ENCODE peak calls at places on chromosomes 7 and 10, in nine cellular contexts. N is T-cell; W is SIG-M5; K is stimulated activated CD8-positive, alpha-beta memory T cell treated with anti-CD3 and anti-CD28 coated beads, Interleukin-7, amount 100 ng/mL, for 24 hours; H is activated naive CD4-positive, alpha-beta T cell treated with anti-CD3 and anti-CD28 coated beads for 36 hours; P is fibroblast of villous mesenchyme; D is psoas muscle; X is HCT116; I is activated CD8-positive, alpha-beta memory T cell treated with anti-CD3 and anti-CD28 coated beads for 48 hours. C is an unnamed sample.

GRCh38 chr7:113891031-113891350 is 27.8 kb downstream of the PPP1R3A start:
- DNase-seq in N (no peak), W (no peak), K (no peak), H (no peak), P (no peak), D (no peak), X (no peak), I (no peak), C (no peak)

GRCh38 chr7:156178857-156179256 is 366.6 kb upstream of the SHH start:
- DNase-seq in N (no peak), W (no peak), K (no peak), H (no peak), P (no peak), D (no peak), X (no peak), I (no peak), C (no peak)

GRCh38 chr10:132422931-132423813 is 26.2 kb downstream of the PWWP2B start:
- DNase-seq in N (no peak), W (no peak), K (no peak), H (peak), P (no peak), D (no peak), X (no peak), I (no peak), C (no peak)

GRCh38 chr10:58023341-58024073 is 244.2 kb downstream of the IPMK start:
- DNase-seq in N (no peak), W (no peak), K (no peak), H (no peak), P (peak), D (no peak), X (no peak), I (no peak), C (no peak)

GRCh38 chr10:62869958-62870357 is 53.8 kb upstream of the EGR2 start:
- DNase-seq in N (no peak), W (no peak), K (no peak), H (no peak), P (no peak), D (no peak), X (no peak), I (no peak), C (no peak)

GRCh38 chr7:73701357-73701995 is 18.0 kb downstream of the STX1A start:
- DNase-seq in N (no peak), W (no peak), K (no peak), H (peak), P (peak), D (no peak), X (peak), I (no peak), C (no peak)

GRCh38 chr10:124608093-124608721 is 136.0 kb downstream of the FAM53B start:
- DNase-seq in N (no peak), W (no peak), K (no peak), H (no peak), P (no peak), D (no peak), X (no peak), I (no peak), C (no peak)

GRCh38 chr10:133282846-133283390 is 6.2 kb upstream of the ADAM8 start:
- DNase-seq in N (no peak), W (no peak), K (no peak), H (no peak), P (no peak), D (no peak), X (no peak), I (no peak), C (no peak)

GRCh38 chr10:3293536-3294431 is 121.2 kb upstream of the PITRM1 start:
- DNase-seq in N (no peak), W (no peak), K (no peak), H (no peak), P (peak), D (no peak), X (no peak), I (no peak), C (peak)

GRCh38 chr7:33716581-33717477 is 188.5 kb upstream of the BMPER start:
- DNase-seq in N (no peak), W (no peak), K (no peak), H (no peak), P (peak), D (no peak), X (peak), I (no peak), C (no peak)

GRCh38 chr10:101046332-101047238 is 15.2 kb upstream of the KAZALD1 start:
- DNase-seq in N (no peak), W (no peak), K (no peak), H (no peak), P (no peak), D (no peak), X (no peak), I (no peak), C (no peak)

GRCh38 chr7:26584964-26585650 is 279.3 kb downstream of the SKAP2 start:
- DNase-seq in N (no peak), W (no peak), K (no peak), H (no peak), P (peak), D (no peak), X (no peak), I (no peak), C (no peak)

GRCh38 chr10:4691776-4692175 is 134.2 kb upstream of the AKR1E2 start:
- DNase-seq in N (no peak), W (no peak), K (no peak), H (no peak), P (peak), D (no peak), X (no peak), I (no peak), C (no peak)

GRCh38 chr7:124086843-124087242 is 54.0 kb upstream of the TMEM229A start:
- DNase-seq in N (no peak), W (no peak), K (no peak), H (no peak), P (peak), D (no peak), X (no peak), I (no peak), C (no peak)

GRCh38 chr7:82294865-82295264 is 148.7 kb downstream of the CACNA2D1 start:
- DNase-seq in N (no peak), W (no peak), K (no peak), H (no peak), P (no peak), D (no peak), X (no peak), I (no peak), C (no peak)

GRCh38 chr10:77333610-77334340 is 303.8 kb downstream of the KCNMA1 start:
- DNase-seq in N (no peak), W (no peak), K (no peak), H (no peak), P (no peak), D (no peak), X (no peak), I (no peak), C (no peak)

GRCh38 chr10:5628798-5629788 is 37.3 kb downstream of the ASB13 start:
- DNase-seq in N (no peak), W (no peak), K (no peak), H (peak), P (peak), D (no peak), X (no peak), I (no peak), C (no peak)

GRCh38 chr7:371119-371778 is 81.3 kb downstream of the FOXL3 start:
- DNase-seq in N (no peak), W (no peak), K (no peak), H (no peak), P (no peak), D (no peak), X (no peak), I (no peak), C (no peak)

C was measured in right atrium auricular region.